ENCODE peak calls at places on chromosomes 11 and 22, in five cellular contexts. T is fibroblast of the aortic adventitia; B is body of pancreas; Q is activated CD8-positive, alpha-beta memory T cell treated with anti-CD3 and anti-CD28 coated beads, Interleukin-2, amount 50 U/mL, for 48 hours; X is left ventricle myocardium inferior. V is an unnamed sample.

GRCh38 chr11:117005758-117006157 is 92.5 kb downstream of the SIK3 start:
- DNase-seq in T (no peak), B (no peak), Q (no peak), X (no peak), V (no peak)

GRCh38 chr11:45098929-45099328 is 47.5 kb upstream of the PRDM11 start:
- DNase-seq in T (no peak), B (no peak), Q (no peak), X (no peak), V (no peak)

GRCh38 chr11:78539566-78539965 is 35.1 kb downstream of the NARS2 start:
- DNase-seq in T (no peak), B (no peak), Q (no peak), X (no peak), V (no peak)

GRCh38 chr11:16771350-16772140 is 33.1 kb downstream of the C11orf58 start:
- DNase-seq in T (no peak), B (no peak), Q (peak; percentile 38), X (no peak), V (no peak)

GRCh38 chr11:28107331-28107725 is 628 bp downstream of the KIF18A start:
- DNase-seq in T (no peak), B (no peak), Q (peak; percentile 59), X (no peak), V (no peak)

GRCh38 chr11:63869171-63869591 is 30.3 kb downstream of the MARK2 start:
- DNase-seq in T (no peak), B (peak; percentile 41), Q (no peak), X (no peak), V (no peak)

GRCh38 chr22:28802595-28803087 is 2.3 kb upstream of the XBP1 start:
- DNase-seq in T (no peak), B (no peak), Q (no peak), X (no peak), V (no peak)

GRCh38 chr11:1202776-1203504 is 19.9 kb upstream of the MUC5B start:
- DNase-seq in T (peak; percentile 20), B (peak; percentile 75), Q (peak; percentile 88), X (peak; percentile 49), V (peak; percentile 64)

GRCh38 chr22:22830193-22830592 is 57.4 kb upstream of the IGLL5 start:
- DNase-seq in T (no peak), B (no peak), Q (no peak), X (no peak), V (no peak)

GRCh38 chr11:43835104-43835503 is 45.5 kb upstream of the ALKBH3 start:
- DNase-seq in T (no peak), B (peak; percentile 20), Q (no peak), X (no peak), V (no peak)

GRCh38 chr11:33063326-33063775 is 24.0 kb downstream of the TCP11L1 start:
- DNase-seq in T (peak; percentile 54), B (no peak), Q (no peak), X (no peak), V (no peak)

GRCh38 chr11:859394-860131 is 16.9 kb downstream of the TSPAN4 start:
- DNase-seq in T (peak; percentile 87), B (peak; percentile 86), Q (no peak), X (peak; percentile 81), V (no peak)

GRCh38 chr11:9351956-9352355 is 32.5 kb upstream of the IPO7 start:
- DNase-seq in T (no peak), B (no peak), Q (no peak), X (no peak), V (no peak)

GRCh38 chr11:96339704-96340554 is 3.1 kb downstream of the MAML2 start:
- DNase-seq in T (peak; percentile 46), B (no peak), Q (no peak), X (no peak), V (no peak)

GRCh38 chr22:27474711-27475547 is 326.6 kb downstream of the MN1 start:
- DNase-seq in T (peak; percentile 87), B (no peak), Q (no peak), X (no peak), V (no peak)

GRCh38 chr22:37340331-37341262 is 58.3 kb downstream of the CYTH4 start:
- DNase-seq in T (no peak), B (no peak), Q (no peak), X (no peak), V (no peak)

GRCh38 chr11:75777461-75778110 is 9.0 kb downstream of the DGAT2 start:
- DNase-seq in T (no peak), B (no peak), Q (no peak), X (no peak), V (no peak)

GRCh38 chr22:23196165-23196564 is 15.9 kb downstream of the BCR start:
- DNase-seq in T (no peak), B (no peak), Q (no peak), X (no peak), V (no peak)

GRCh38 chr11:44527476-44527875 is 38.0 kb upstream of the CD82 start:
- DNase-seq in T (no peak), B (no peak), Q (no peak), X (peak; percentile 35), V (no peak)

GRCh38 chr11:15186146-15186545 is 71.4 kb downstream of the INSC start:
- DNase-seq in T (no peak), B (no peak), Q (no peak), X (no peak), V (no peak)

GRCh38 chr22:29314074-29314473 is 1.4 kb downstream of the RASL10A start:
- DNase-seq in T (no peak), B (no peak), Q (peak; percentile 51), X (no peak), V (no peak)

GRCh38 chr11:11173316-11174025 is 179.6 kb downstream of the CSNK2A3 start:
- DNase-seq in T (no peak), B (no peak), Q (no peak), X (no peak), V (no peak)

GRCh38 chr11:60950933-60951610 is 904 bp downstream of the SLC15A3 start:
- DNase-seq in T (no peak), B (no peak), Q (peak; percentile 71), X (peak; percentile 48), V (no peak)

GRCh38 chr11:1126935-1127663 is 30.7 kb upstream of the MUC5AC start:
- DNase-seq in T (no peak), B (no peak), Q (peak; percentile 41), X (no peak), V (no peak)

GRCh38 chr11:113436672-113437252 is 38.4 kb downstream of the DRD2 start:
- DNase-seq in T (no peak), B (no peak), Q (no peak), X (no peak), V (no peak)

GRCh38 chr11:35082322-35083180 is 56.4 kb upstream of the CD44 start:
- DNase-seq in T (peak; percentile 81), B (peak; percentile 74), Q (peak; percentile 84), X (peak; percentile 45), V (peak; percentile 7)

GRCh38 chr22:36823177-36823839 is 6.5 kb upstream of the PVALB start:
- DNase-seq in T (peak; percentile 4), B (no peak), Q (no peak), X (no peak), V (no peak)

GRCh38 chr11:117524784-117525183 is 197.1 kb downstream of the CEP164 start:
- DNase-seq in T (no peak), B (no peak), Q (no peak), X (no peak), V (no peak)

GRCh38 chr11:121053244-121053643 is 29.3 kb downstream of the TBCEL start:
- DNase-seq in T (no peak), B (no peak), Q (no peak), X (no peak), V (no peak)